ENCODE peak calls at places on chromosome X, in four cellular contexts. N is A549, E is hepatocyte, F is breast epithelium. W is an unnamed sample.
A peak's percentile ranks its signal among the peaks of the same experiment; 100 is the strongest.

GRCh38 chrX:22087158-22087557 is 55.0 kb downstream of the PHEX start:
- DNase-seq in N (no peak), E (no peak), F (no peak), W (no peak)

GRCh38 chrX:7074135-7074907 is 73.2 kb upstream of the STS start:
- DNase-seq in N (no peak), E (no peak), F (no peak), W (no peak)

GRCh38 chrX:153029875-153030274 is 26.4 kb upstream of the PNMA3 start:
- DNase-seq in N (no peak), E (no peak), F (no peak), W (no peak)

GRCh38 chrX:71870337-71871098 is 40.1 kb upstream of the NHSL2 start:
- DNase-seq in N (peak; percentile 16), E (peak; percentile 10), F (no peak), W (peak; percentile 20)

GRCh38 chrX:148960060-148960459 is 459.6 kb downstream of the AFF2 start:
- DNase-seq in N (no peak), E (no peak), F (no peak), W (no peak)

GRCh38 chrX:41045960-41046567 is 39.2 kb upstream of the USP9X start:
- DNase-seq in N (no peak), E (peak; percentile 31), F (no peak), W (peak; percentile 34)

GRCh38 chrX:104318330-104319009 is 63.7 kb upstream of the ESX1 start:
- DNase-seq in N (peak; percentile 43), E (peak; percentile 48), F (no peak), W (no peak)

GRCh38 chrX:138191998-138192397 is 519.5 kb downstream of the FGF13 start:
- DNase-seq in N (no peak), E (peak; percentile 47), F (no peak), W (peak; percentile 45)

GRCh38 chrX:11422529-11422857 is 129.3 kb downstream of the AMELX start:
- DNase-seq in N (no peak), E (no peak), F (no peak), W (no peak)

GRCh38 chrX:149512225-149512885 is 7.2 kb upstream of the IDS start:
- DNase-seq in N (peak; percentile 46), E (peak; percentile 58), F (peak; percentile 50), W (peak; percentile 54)

GRCh38 chrX:104566921-104567501 is 1.0 kb downstream of the IL1RAPL2 start:
- DNase-seq in N (no peak), E (peak; percentile 18), F (no peak), W (no peak)

GRCh38 chrX:108699368-108699767 is 37.0 kb downstream of the IRS4 start:
- DNase-seq in N (peak; percentile 5), E (peak; percentile 30), F (no peak), W (no peak)

GRCh38 chrX:56995271-56995994 is at the start of gene SPIN3:
- DNase-seq in N (peak; percentile 70), E (peak; percentile 89), F (peak; percentile 77), W (peak; percentile 90)

GRCh38 chrX:87873988-87874500 is 356.4 kb downstream of the KLHL4 start:
- DNase-seq in N (no peak), E (no peak), F (no peak), W (no peak)

GRCh38 chrX:26851981-26852380 is 611.2 kb downstream of the PPP4R3C start:
- DNase-seq in N (no peak), E (peak; percentile 26), F (no peak), W (no peak)

GRCh38 chrX:15598031-15598430 is 2.7 kb downstream of the ACE2 start:
- DNase-seq in N (no peak), E (no peak), F (no peak), W (no peak)

GRCh38 chrX:15600071-15600470 is 689 bp downstream of the ACE2 start:
- DNase-seq in N (no peak), E (no peak), F (no peak), W (no peak)

GRCh38 chrX:15594371-15594770 is 6.4 kb downstream of the ACE2 start:
- DNase-seq in N (no peak), E (peak; percentile 22), F (no peak), W (no peak)
- TF ChIP-seq CTCF in N (no peak), E (peak; percentile 36), F (no peak), W (no peak)

GRCh38 chrX:2693123-2693438 is 2.0 kb downstream of the CD99 start:
- DNase-seq in N (no peak), E (no peak), F (no peak), W (no peak)

GRCh38 chrX:2690856-2691542 is at the start of gene CD99:
- DNase-seq in N (peak; percentile 83), E (peak; percentile 97), F (peak; percentile 83), W (peak; percentile 96)

GRCh38 chrX:2693526-2694002 is 2.5 kb downstream of the CD99 start:
- DNase-seq in N (no peak), E (no peak), F (no peak), W (no peak)

GRCh38 chrX:2691543-2692220 is 587 bp downstream of the CD99 start:
- DNase-seq in N (peak; percentile 52), E (peak; percentile 65), F (no peak), W (peak; percentile 72)

DNA sequence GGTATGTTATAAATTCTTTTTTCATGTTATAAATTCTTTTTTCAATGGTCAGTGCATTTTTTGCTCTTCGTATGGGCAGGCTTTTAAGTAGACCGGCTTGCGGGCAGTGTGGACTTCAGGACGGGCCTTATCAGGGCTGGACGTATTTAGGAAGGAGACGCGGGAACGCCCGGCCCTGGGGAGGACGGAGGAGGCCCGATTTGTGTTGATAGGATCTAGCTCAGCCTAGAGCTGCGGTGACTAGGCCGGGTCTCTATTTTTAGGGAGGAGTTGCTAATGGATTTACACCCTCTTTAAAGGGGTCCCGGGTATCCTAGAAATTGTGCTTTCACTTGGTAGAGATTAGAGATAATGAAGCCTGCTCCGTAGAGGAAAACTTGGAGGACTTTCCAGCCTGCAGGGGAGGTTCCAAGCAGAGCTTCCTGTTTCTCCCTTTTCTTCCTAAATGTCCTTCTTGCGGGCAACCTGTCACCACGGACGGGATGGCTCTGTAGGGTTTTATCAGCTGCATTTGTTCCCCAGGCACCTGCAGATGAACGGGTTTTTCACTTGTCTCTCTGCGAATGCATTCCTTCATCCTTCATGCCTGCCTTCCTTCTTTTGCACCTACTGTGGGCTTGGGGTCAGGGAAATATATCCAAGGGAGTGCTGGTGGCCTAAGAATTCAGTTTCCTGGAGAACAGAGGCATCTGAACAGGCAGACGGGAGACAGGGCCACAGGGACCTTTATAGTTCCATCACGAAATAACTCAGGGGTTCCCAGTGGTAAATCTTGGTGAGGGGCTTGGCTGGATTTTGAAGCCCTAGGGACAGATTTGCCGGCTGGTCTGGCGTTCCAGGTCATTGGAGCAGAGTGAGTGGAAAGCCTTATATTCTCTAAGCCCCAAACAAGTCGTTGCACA is 1.4 kb downstream of the CD99 start:
- DNase-seq in N (no peak), E (peak; percentile 40), F (no peak), W (peak; percentile 63)
- H3K4me1 ChIP-seq in N (peaks cover 28% of the 10 kb centered on the region), E (peaks cover 46% of the 10 kb centered on the region), F (no peaks in the 10 kb centered on the region), W (peaks cover 44% of the 10 kb centered on the region)

GRCh38 chrX:68463880-68464279 is 30.6 kb upstream of the OPHN1 start:
- DNase-seq in N (no peak), E (no peak), F (no peak), W (no peak)

GRCh38 chrX:68462197-68462596 is 28.9 kb upstream of the OPHN1 start:
- DNase-seq in N (no peak), E (peak; percentile 7), F (no peak), W (no peak)

GRCh38 chrX:68461541-68461940 is 28.2 kb upstream of the OPHN1 start:
- DNase-seq in N (no peak), E (no peak), F (no peak), W (no peak)

GRCh38 chrX:68462653-68463052 is 29.4 kb upstream of the OPHN1 start:
- DNase-seq in N (no peak), E (peak; percentile 19), F (no peak), W (peak; percentile 21)
- TF ChIP-seq CTCF in N (peak; percentile 31), E (peak; percentile 53), F (peak; percentile 54), W (peak; percentile 50)

GRCh38 chrX:45743906-45744625 is 543.4 kb upstream of the DIPK2B start:
- DNase-seq in N (no peak), E (no peak), F (no peak), W (no peak)

GRCh38 chrX:45748443-45748842 is 547.8 kb upstream of the DIPK2B start:
- DNase-seq in N (no peak), E (no peak), F (no peak), W (no peak)

GRCh38 chrX:45743081-45743533 is 542.4 kb upstream of the DIPK2B start:
- DNase-seq in N (peak; percentile 19), E (no peak), F (no peak), W (no peak)

GRCh38 chrX:45747905-45748304 is 547.2 kb upstream of the DIPK2B start:
- DNase-seq in N (no peak), E (no peak), F (no peak), W (no peak)

DNA sequence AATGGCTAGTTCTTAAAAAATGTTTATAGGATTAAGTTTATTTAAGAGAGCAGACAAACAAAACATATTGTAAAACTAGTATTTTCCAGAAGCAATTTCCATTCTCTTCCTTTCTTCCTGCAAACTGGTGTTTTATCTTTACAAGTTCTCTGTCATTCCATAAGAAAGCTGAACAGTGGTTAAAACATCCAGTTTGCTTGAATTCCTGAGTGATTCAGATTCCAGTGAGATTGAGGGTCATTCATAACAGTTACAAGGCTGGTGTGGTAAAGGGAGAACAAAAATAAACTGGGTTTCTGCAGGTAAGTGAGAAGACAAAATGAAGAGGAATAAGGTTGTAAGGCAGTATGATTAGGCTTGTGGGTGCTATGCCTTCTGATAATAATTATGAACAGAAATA is 544.8 kb upstream of the DIPK2B start:
- DNase-seq in N (no peak), E (no peak), F (no peak), W (no peak)
- H3K4me1 ChIP-seq in N (peaks cover 36% of the 10 kb centered on the region), E (no peaks in the 10 kb centered on the region), F (no peaks in the 10 kb centered on the region), W (no peaks in the 10 kb centered on the region)

DNA sequence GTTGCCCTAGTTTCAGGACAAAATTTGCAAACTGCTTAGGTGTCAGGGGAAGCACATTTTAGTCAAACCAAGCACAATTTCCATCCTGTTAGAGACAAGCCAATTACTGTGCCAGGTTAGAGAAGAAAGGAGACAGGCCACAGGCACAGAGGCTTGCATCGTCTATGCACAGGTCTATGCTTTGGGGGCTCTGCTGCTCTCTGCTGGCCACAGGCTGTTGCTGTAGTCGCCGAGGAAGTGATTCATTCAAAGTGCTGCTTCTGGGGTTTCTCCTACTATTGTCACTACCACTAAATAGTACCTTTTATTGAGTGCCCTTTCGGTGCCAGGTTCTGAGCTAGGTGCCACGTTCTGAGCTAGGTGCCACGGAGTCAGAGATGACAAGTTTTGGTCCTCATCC is 45.5 kb downstream of the VGLL1 start:
- DNase-seq in N (peak; percentile 35), E (peak; percentile 61), F (peak; percentile 45), W (peak; percentile 68)
- TF ChIP-seq CTCF in N (peak; percentile 50), E (peak; percentile 56), F (peak; percentile 29), W (no peak)